ENCODE peak calls at places on chromosomes 13 and 19, in seven cellular contexts. Q is fibroblast of mammary gland, I is heart left ventricle, P is neural crest cell, D is cardiac fibroblast, A is lower leg skin, U is transverse colon. H is an unnamed sample.

GRCh38 chr19:7441468-7442146 is 47.2 kb downstream of the PEX11G start:
- DNase-seq in U (no peak), Q (no peak), A (no peak), P (no peak), D (no peak), I (no peak), H (no peak)

GRCh38 chr13:48783181-48783630 is 129.5 kb downstream of the CYSLTR2 start:
- DNase-seq in Q (peak; percentile 100), A (peak; percentile 95), P (no peak), D (peak; percentile 100), U (peak; percentile 69), I (peak; percentile 61), H (no peak)

GRCh38 chr13:26017196-26017921 is 34.5 kb downstream of the SHISA2 start:
- DNase-seq in P (no peak), Q (no peak), A (no peak), D (no peak), U (no peak), I (no peak), H (no peak)

GRCh38 chr13:97372929-97373328 is 61.0 kb upstream of the RAP2A start:
- DNase-seq in U (no peak), I (no peak), Q (no peak), D (no peak), P (no peak), A (no peak), H (no peak)

GRCh38 chr13:24392972-24393371 is 83.6 kb downstream of the C1QTNF9 start:
- DNase-seq in I (no peak), P (no peak), D (no peak), U (no peak), Q (no peak), A (no peak), H (no peak)

GRCh38 chr19:13149628-13150186 is 468 bp downstream of the STX10 start:
- DNase-seq in D (peak; percentile 52), U (peak; percentile 68), P (peak; percentile 36), I (peak; percentile 45), Q (no peak), A (peak; percentile 93), H (no peak)

GRCh38 chr19:36160821-36161596 is 8.8 kb upstream of the COX7A1 start:
- DNase-seq in P (no peak), I (no peak), D (no peak), A (no peak), U (no peak), Q (no peak), H (no peak)

GRCh38 chr19:11814707-11815050 is 606 bp downstream of the ZNF440 start:
- DNase-seq in I (no peak), A (peak; percentile 83), U (peak; percentile 24), P (no peak), D (peak; percentile 47), Q (peak; percentile 53), H (no peak)

GRCh38 chr13:105732946-105733529 is 802.4 kb downstream of the EFNB2 start:
- DNase-seq in I (no peak), U (no peak), Q (no peak), A (no peak), P (no peak), D (no peak), H (no peak)

GRCh38 chr13:48400820-48401219 is 12.1 kb downstream of the LPAR6 start:
- DNase-seq in D (peak; percentile 86), U (no peak), Q (peak; percentile 64), A (no peak), I (no peak), P (no peak), H (no peak)

GRCh38 chr19:47514151-47514868 is 553 bp downstream of the NAPA start:
- DNase-seq in I (no peak), Q (no peak), U (peak; percentile 22), A (peak; percentile 90), D (no peak), P (no peak), H (no peak)

GRCh38 chr13:91123456-91124127 is 223.9 kb upstream of the MIR17HG start:
- DNase-seq in D (no peak), U (no peak), A (no peak), Q (no peak), P (no peak), I (no peak), H (no peak)

GRCh38 chr13:86788624-86789023 is 882.5 kb upstream of the SLITRK5 start:
- DNase-seq in Q (no peak), P (no peak), U (no peak), D (no peak), I (no peak), A (no peak), H (no peak)

GRCh38 chr13:28548468-28548867 is 53.5 kb upstream of the FLT1 start:
- DNase-seq in U (no peak), D (no peak), Q (no peak), A (no peak), P (no peak), I (no peak), H (no peak)

GRCh38 chr19:50266896-50267295 is 62.3 kb downstream of the KCNC3 start:
- DNase-seq in P (no peak), D (no peak), U (peak; percentile 46), I (no peak), A (no peak), Q (no peak), H (no peak)

GRCh38 chr19:5196832-5197231 is 143.8 kb downstream of the PTPRS start:
- DNase-seq in U (no peak), D (no peak), P (no peak), Q (no peak), A (no peak), I (no peak), H (no peak)

GRCh38 chr13:52070929-52071523 is 46.5 kb downstream of the UTP14C start:
- DNase-seq in Q (peak; percentile 45), D (peak; percentile 61), P (no peak), U (no peak), I (no peak), A (no peak), H (no peak)

GRCh38 chr19:16420781-16421386 is 50.9 kb downstream of the EPS15L1 start:
- DNase-seq in D (no peak), P (no peak), I (peak; percentile 78), A (no peak), U (no peak), Q (no peak), H (no peak)

GRCh38 chr19:56252699-56253422 is 19.7 kb upstream of the EDDM13 start:
- DNase-seq in P (peak; percentile 91), U (peak; percentile 83), A (peak; percentile 93), D (peak; percentile 88), I (peak; percentile 48), Q (peak; percentile 80), H (peak; percentile 81)
- TF ChIP-seq CTCF in P (peak; percentile 86), U (peak; percentile 84), A (no peak), D (peak; percentile 99), I (peak; percentile 89), Q (peak; percentile 97), H (peak; percentile 88)

GRCh38 chr19:42177686-42178019 is 39.8 kb downstream of the DEDD2 start:
- DNase-seq in P (no peak), U (no peak), I (no peak), D (no peak), Q (no peak), A (no peak), H (no peak)

GRCh38 chr19:42176990-42177685 is 40.3 kb downstream of the DEDD2 start:
- DNase-seq in U (peak; percentile 66), P (peak; percentile 79), Q (peak; percentile 66), A (peak; percentile 91), I (peak; percentile 59), D (peak; percentile 74), H (peak; percentile 89)

GRCh38 chr19:42179501-42179817 is 38.0 kb downstream of the DEDD2 start:
- DNase-seq in Q (no peak), A (no peak), U (no peak), D (no peak), P (no peak), I (no peak), H (no peak)

GRCh38 chr19:42176649-42176989 is 40.9 kb downstream of the DEDD2 start:
- DNase-seq in D (no peak), I (no peak), U (no peak), A (no peak), P (no peak), Q (no peak), H (no peak)

GRCh38 chr19:42178791-42179500 is 38.5 kb downstream of the DEDD2 start:
- DNase-seq in A (no peak), D (no peak), P (peak; percentile 31), Q (no peak), U (no peak), I (no peak), H (no peak)
- TF ChIP-seq CTCF in A (no peak), D (peak; percentile 48), P (peak; percentile 50), Q (peak; percentile 37), U (no peak), I (no peak), H (peak; percentile 62)

DNA sequence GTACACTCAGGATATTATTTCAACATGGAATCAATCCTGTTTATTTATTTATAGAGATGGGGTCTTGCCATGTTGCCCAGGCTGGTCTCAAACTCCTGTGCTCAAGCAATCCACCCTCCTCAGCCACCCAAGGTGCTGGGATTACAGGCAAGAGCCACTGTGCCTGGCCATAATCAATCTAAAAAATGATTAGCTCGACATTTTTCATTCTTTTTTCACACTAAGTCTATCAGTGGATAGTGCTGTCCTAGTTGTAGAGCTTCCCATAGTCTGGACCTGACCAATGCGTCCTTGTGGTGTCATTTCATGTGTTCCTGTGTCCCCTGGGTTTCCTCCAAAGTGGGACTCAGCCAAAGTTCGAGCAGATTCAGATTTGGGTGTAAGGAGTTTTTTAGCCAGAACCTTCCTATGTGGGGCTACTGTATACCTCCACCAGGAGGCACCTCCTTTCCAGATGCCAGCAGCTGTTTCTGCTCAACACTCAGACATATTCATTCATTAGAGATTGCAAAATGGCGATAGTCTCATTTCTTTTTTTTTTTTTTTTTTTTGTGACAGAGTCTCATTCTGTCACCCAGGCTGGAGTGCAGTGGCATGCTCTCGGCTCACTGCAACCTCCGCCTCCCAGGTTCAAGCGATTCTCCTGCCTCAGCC is 61.1 kb downstream of the MAP4K1 start:
- DNase-seq in I (no peak), P (no peak), Q (no peak), D (no peak), A (no peak), U (no peak), H (no peak)
- TF ChIP-seq CTCF in I (no peak), P (peak; percentile 42), Q (peak; percentile 22), D (peak; percentile 21), A (no peak), U (no peak), H (peak; percentile 29)

GRCh38 chr19:34856052-34856451 is 70.7 kb upstream of the ZNF30 start:
- DNase-seq in I (no peak), P (no peak), D (no peak), U (no peak), A (no peak), Q (no peak), H (no peak)

GRCh38 chr19:34853369-34853768 is 73.3 kb upstream of the ZNF30 start:
- DNase-seq in P (no peak), Q (no peak), U (no peak), I (no peak), A (peak; percentile 74), D (no peak), H (no peak)

GRCh38 chr19:34847393-34847792 is 74.4 kb upstream of the ZNF599 start:
- DNase-seq in I (no peak), D (no peak), P (no peak), U (no peak), Q (no peak), A (no peak), H (no peak)

DNA sequence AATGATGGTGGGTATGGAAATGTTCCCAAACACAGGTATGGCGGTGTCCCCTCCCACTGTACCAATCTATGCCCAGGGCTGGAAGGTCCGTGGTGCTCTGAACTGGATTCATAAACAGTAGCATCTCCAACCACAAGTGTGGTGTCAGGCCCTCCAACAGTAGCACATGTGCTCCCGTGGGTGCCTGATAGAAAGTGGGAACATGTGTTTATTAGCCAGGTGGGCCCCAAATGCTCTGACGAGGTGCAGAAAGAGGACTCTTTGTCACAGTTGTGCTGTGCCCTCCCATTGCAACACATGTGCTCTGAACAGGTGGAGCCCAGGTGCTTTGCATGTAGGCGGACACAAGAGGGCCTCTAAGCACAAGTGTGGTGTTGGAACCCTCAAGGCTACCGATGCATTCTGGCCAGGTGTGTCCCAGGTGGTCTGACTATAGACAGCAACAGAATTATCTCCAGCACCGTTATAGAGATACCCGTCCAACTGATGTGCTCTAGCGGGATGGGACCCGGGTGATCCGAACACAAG is 75.4 kb upstream of the ZNF30 start:
- DNase-seq in D (no peak), Q (no peak), A (no peak), P (no peak), I (no peak), U (no peak), H (no peak)
- TF ChIP-seq CTCF in D (no peak), Q (no peak), A (no peak), P (no peak), I (no peak), U (no peak), H (no peak)